ENCODE peak calls at places on chromosomes 16 and 17, in eight cellular contexts. One of them, this sample, is unnamed.

GRCh38 chr17:60442271-60443201 is 20.2 kb downstream of the CHCT1 start:
- DNase-seq in HepG2: peak
- DNase-seq in SK-N-SH: peak
- DNase-seq in K562: no peak
- DNase-seq in endothelial cell of umbilical vein: no peak
- DNase-seq in GM12878: no peak
- DNase-seq in H1: no peak
- DNase-seq in HCT116: no peak
- DNase-seq in this sample: no peak

GRCh38 chr16:86882586-86883280 is 304.4 kb downstream of the FOXL1 start:
- DNase-seq in HepG2: no peak
- DNase-seq in K562: no peak
- DNase-seq in HCT116: no peak
- DNase-seq in SK-N-SH: no peak
- DNase-seq in H1: no peak
- DNase-seq in GM12878: no peak
- DNase-seq in endothelial cell of umbilical vein: peak
- DNase-seq in this sample: no peak

GRCh38 chr16:57310801-57311200 is 26.3 kb upstream of the PLLP start:
- DNase-seq in H1: no peak
- DNase-seq in K562: no peak
- DNase-seq in endothelial cell of umbilical vein: no peak
- DNase-seq in HCT116: no peak
- DNase-seq in SK-N-SH: no peak
- DNase-seq in GM12878: no peak
- DNase-seq in HepG2: no peak
- DNase-seq in this sample: no peak

GRCh38 chr17:59149051-59149450 is 5.9 kb downstream of the SKA2 start:
- DNase-seq in HCT116: no peak
- DNase-seq in endothelial cell of umbilical vein: peak
- DNase-seq in SK-N-SH: no peak
- DNase-seq in GM12878: no peak
- DNase-seq in H1: no peak
- DNase-seq in K562: no peak
- DNase-seq in HepG2: no peak
- DNase-seq in this sample: no peak

GRCh38 chr16:81629896-81630631 is 149.0 kb upstream of the PLCG2 start:
- DNase-seq in SK-N-SH: no peak
- DNase-seq in H1: no peak
- DNase-seq in endothelial cell of umbilical vein: no peak
- DNase-seq in HepG2: no peak
- DNase-seq in GM12878: no peak
- DNase-seq in K562: no peak
- DNase-seq in HCT116: no peak
- DNase-seq in this sample: no peak

GRCh38 chr16:22098538-22099255 is 6.4 kb downstream of the VWA3A start:
- DNase-seq in SK-N-SH: peak
- DNase-seq in HepG2: peak
- DNase-seq in H1: no peak
- DNase-seq in endothelial cell of umbilical vein: peak
- DNase-seq in HCT116: peak
- DNase-seq in K562: peak
- DNase-seq in GM12878: peak
- DNase-seq in this sample: no peak

GRCh38 chr17:66275651-66276050 is 26.8 kb upstream of the PRKCA start:
- DNase-seq in H1: no peak
- DNase-seq in K562: peak
- DNase-seq in HCT116: peak
- DNase-seq in SK-N-SH: no peak
- DNase-seq in GM12878: no peak
- DNase-seq in HepG2: peak
- DNase-seq in endothelial cell of umbilical vein: peak
- DNase-seq in this sample: no peak

GRCh38 chr16:64174327-64174726 is 947.5 kb downstream of the CDH11 start:
- DNase-seq in H1: no peak
- DNase-seq in GM12878: no peak
- DNase-seq in endothelial cell of umbilical vein: no peak
- DNase-seq in HepG2: no peak
- DNase-seq in K562: no peak
- DNase-seq in HCT116: no peak
- DNase-seq in SK-N-SH: no peak
- DNase-seq in this sample: no peak

GRCh38 chr16:50323335-50324011 is 45.3 kb downstream of the BRD7 start:
- DNase-seq in H1: no peak
- DNase-seq in SK-N-SH: peak
- DNase-seq in endothelial cell of umbilical vein: peak
- DNase-seq in HepG2: peak
- DNase-seq in HCT116: peak
- DNase-seq in K562: peak
- DNase-seq in GM12878: no peak
- DNase-seq in this sample: no peak

GRCh38 chr16:17757808-17758207 is 287.0 kb upstream of the XYLT1 start:
- DNase-seq in GM12878: no peak
- DNase-seq in HepG2: no peak
- DNase-seq in SK-N-SH: no peak
- DNase-seq in HCT116: no peak
- DNase-seq in endothelial cell of umbilical vein: no peak
- DNase-seq in K562: no peak
- DNase-seq in H1: no peak
- DNase-seq in this sample: no peak

GRCh38 chr16:62540496-62540895 is 504.3 kb upstream of the CDH8 start:
- DNase-seq in SK-N-SH: no peak
- DNase-seq in K562: no peak
- DNase-seq in H1: no peak
- DNase-seq in HepG2: no peak
- DNase-seq in endothelial cell of umbilical vein: no peak
- DNase-seq in HCT116: no peak
- DNase-seq in GM12878: no peak
- DNase-seq in this sample: no peak

GRCh38 chr17:82835766-82836512 is 3.9 kb downstream of the ZNF750 start:
- DNase-seq in GM12878: no peak
- DNase-seq in HCT116: no peak
- DNase-seq in HepG2: no peak
- DNase-seq in K562: no peak
- DNase-seq in endothelial cell of umbilical vein: no peak
- DNase-seq in H1: no peak
- DNase-seq in SK-N-SH: no peak
- DNase-seq in this sample: no peak

GRCh38 chr16:21501869-21502667 is 97.3 kb upstream of the METTL9 start:
- DNase-seq in K562: peak
- DNase-seq in HCT116: peak
- DNase-seq in HepG2: peak
- DNase-seq in GM12878: peak
- DNase-seq in endothelial cell of umbilical vein: peak
- DNase-seq in SK-N-SH: peak
- DNase-seq in H1: peak
- DNase-seq in this sample: no peak

GRCh38 chr16:12024429-12024828 is 47.9 kb downstream of the SNX29 start:
- DNase-seq in H1: no peak
- DNase-seq in SK-N-SH: no peak
- DNase-seq in HepG2: peak
- DNase-seq in GM12878: no peak
- DNase-seq in endothelial cell of umbilical vein: no peak
- DNase-seq in K562: no peak
- DNase-seq in HCT116: no peak
- DNase-seq in this sample: no peak

GRCh38 chr16:50302472-50303005 is 36.2 kb downstream of the ADCY7 start:
- DNase-seq in HCT116: no peak
- DNase-seq in HepG2: no peak
- DNase-seq in K562: no peak
- DNase-seq in SK-N-SH: peak
- DNase-seq in GM12878: no peak
- DNase-seq in endothelial cell of umbilical vein: no peak
- DNase-seq in H1: no peak
- DNase-seq in this sample: no peak

GRCh38 chr17:65552214-65552613 is 9.2 kb downstream of the AXIN2 start:
- DNase-seq in endothelial cell of umbilical vein: no peak
- DNase-seq in K562: no peak
- DNase-seq in H1: no peak
- DNase-seq in SK-N-SH: no peak
- DNase-seq in HepG2: no peak
- DNase-seq in GM12878: no peak
- DNase-seq in HCT116: no peak
- DNase-seq in this sample: no peak

GRCh38 chr16:16062023-16062932 is 112.9 kb downstream of the ABCC1 start:
- DNase-seq in HepG2: no peak
- DNase-seq in GM12878: no peak
- DNase-seq in HCT116: no peak
- DNase-seq in endothelial cell of umbilical vein: no peak
- DNase-seq in K562: peak
- DNase-seq in SK-N-SH: no peak
- DNase-seq in H1: no peak
- DNase-seq in this sample: no peak

GRCh38 chr17:81976332-81977210 is 858 bp upstream of the ASPSCR1 start:
- DNase-seq in HCT116: no peak
- DNase-seq in SK-N-SH: no peak
- DNase-seq in HepG2: no peak
- DNase-seq in H1: peak
- DNase-seq in endothelial cell of umbilical vein: peak
- DNase-seq in GM12878: no peak
- DNase-seq in K562: peak
- DNase-seq in this sample: no peak

GRCh38 chr17:301681-302299 is 50.8 kb downstream of the RPH3AL start:
- DNase-seq in SK-N-SH: no peak
- DNase-seq in endothelial cell of umbilical vein: no peak
- DNase-seq in GM12878: no peak
- DNase-seq in HepG2: no peak
- DNase-seq in K562: no peak
- DNase-seq in HCT116: no peak
- DNase-seq in H1: no peak
- DNase-seq in this sample: no peak
- TF ChIP-seq POLR2AphosphoS5 in SK-N-SH: no peak
- TF ChIP-seq POLR2AphosphoS5 in endothelial cell of umbilical vein: no peak
- TF ChIP-seq POLR2AphosphoS5 in GM12878: no peak
- TF ChIP-seq POLR2AphosphoS5 in HepG2: no peak
- TF ChIP-seq POLR2AphosphoS5 in K562: no peak
- TF ChIP-seq POLR2AphosphoS5 in HCT116: no peak
- TF ChIP-seq POLR2AphosphoS5 in H1: no peak
- TF ChIP-seq POLR2AphosphoS5 in this sample: no peak

GRCh38 chr17:2180768-2181167 is 122.8 kb downstream of the SMG6 start:
- DNase-seq in K562: no peak
- DNase-seq in HepG2: no peak
- DNase-seq in HCT116: no peak
- DNase-seq in SK-N-SH: no peak
- DNase-seq in GM12878: no peak
- DNase-seq in endothelial cell of umbilical vein: no peak
- DNase-seq in H1: no peak
- DNase-seq in this sample: no peak
- H3K27ac ChIP-seq in K562: no peak
- H3K27ac ChIP-seq in HepG2: no peak
- H3K27ac ChIP-seq in HCT116: no peak
- H3K27ac ChIP-seq in SK-N-SH: peak
- H3K27ac ChIP-seq in GM12878: no peak
- H3K27ac ChIP-seq in endothelial cell of umbilical vein: peak
- H3K27ac ChIP-seq in H1: no peak
- H3K27ac ChIP-seq in this sample: no peak

DNA sequence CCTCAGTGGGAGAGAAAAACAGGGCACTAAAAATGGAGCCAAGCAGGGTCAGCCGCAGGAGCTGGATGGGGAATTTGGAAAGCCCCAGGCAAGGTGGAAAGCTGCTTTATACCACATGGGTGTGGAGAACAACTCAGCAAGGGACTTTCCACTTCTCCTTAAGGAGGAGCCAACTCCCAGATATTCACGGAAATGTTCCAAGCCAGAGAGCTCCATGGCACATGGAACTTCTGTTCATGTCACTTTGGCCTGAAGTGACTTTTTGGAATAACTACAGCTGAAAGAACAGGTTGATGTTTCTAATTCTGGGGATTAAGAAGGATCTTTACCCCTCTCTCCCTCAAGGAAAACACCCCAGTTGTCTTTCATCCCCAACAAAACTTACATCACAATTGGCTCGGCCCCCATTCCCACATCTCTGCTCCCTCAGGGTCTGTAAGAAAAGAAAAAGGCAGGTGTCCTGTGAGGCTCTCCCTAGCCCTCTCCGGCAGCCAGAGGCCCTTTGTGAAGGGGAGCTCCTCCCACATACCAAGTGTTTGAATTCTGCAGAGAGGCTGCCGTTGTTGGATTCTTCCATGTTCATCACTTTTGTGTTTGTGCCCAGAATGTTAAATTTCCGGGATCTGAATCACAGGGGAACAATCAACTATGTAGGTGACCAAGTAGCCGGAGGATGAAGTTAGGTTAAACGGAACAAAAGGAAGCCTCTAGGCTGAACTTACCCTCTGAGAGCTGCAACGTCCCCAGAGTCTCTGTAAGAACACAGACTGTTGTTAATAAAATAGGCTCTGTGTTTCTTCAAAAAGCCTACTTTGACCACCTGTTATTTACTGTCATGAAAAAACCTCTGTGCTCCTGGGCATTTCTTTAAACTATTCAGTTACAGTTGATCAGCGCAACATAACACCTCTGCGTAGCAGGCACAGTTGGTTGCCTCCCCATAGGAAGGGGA is 41.0 kb downstream of the STAT5A start:
- DNase-seq in HepG2: no peak
- DNase-seq in endothelial cell of umbilical vein: peak
- DNase-seq in H1: peak
- DNase-seq in HCT116: no peak
- DNase-seq in K562: no peak
- DNase-seq in SK-N-SH: no peak
- DNase-seq in GM12878: no peak
- DNase-seq in this sample: no peak
- H3K9ac ChIP-seq in HepG2: no peak
- H3K9ac ChIP-seq in endothelial cell of umbilical vein: no peak
- H3K9ac ChIP-seq in H1: peak
- H3K9ac ChIP-seq in HCT116: no peak
- H3K9ac ChIP-seq in K562: no peak
- H3K9ac ChIP-seq in SK-N-SH: peak
- H3K9ac ChIP-seq in GM12878: no peak
- H3K9ac ChIP-seq in this sample: peak

GRCh38 chr16:30120340-30121105 is 2.5 kb downstream of the MAPK3 start:
- DNase-seq in H1: no peak
- DNase-seq in HepG2: no peak
- DNase-seq in endothelial cell of umbilical vein: no peak
- DNase-seq in HCT116: no peak
- DNase-seq in K562: no peak
- DNase-seq in SK-N-SH: no peak
- DNase-seq in GM12878: no peak
- DNase-seq in this sample: no peak

GRCh38 chr16:30124985-30125379 is 2.0 kb upstream of the MAPK3 start:
- DNase-seq in GM12878: no peak
- DNase-seq in endothelial cell of umbilical vein: no peak
- DNase-seq in HepG2: no peak
- DNase-seq in H1: no peak
- DNase-seq in HCT116: no peak
- DNase-seq in SK-N-SH: no peak
- DNase-seq in K562: no peak
- DNase-seq in this sample: no peak

GRCh38 chr16:30119428-30119827 is 3.6 kb downstream of the MAPK3 start:
- DNase-seq in K562: no peak
- DNase-seq in HCT116: no peak
- DNase-seq in GM12878: no peak
- DNase-seq in H1: no peak
- DNase-seq in HepG2: no peak
- DNase-seq in endothelial cell of umbilical vein: no peak
- DNase-seq in SK-N-SH: no peak
- DNase-seq in this sample: no peak

GRCh38 chr16:30122621-30123160 is 329 bp downstream of the MAPK3 start:
- DNase-seq in H1: no peak
- DNase-seq in endothelial cell of umbilical vein: peak
- DNase-seq in K562: peak
- DNase-seq in SK-N-SH: no peak
- DNase-seq in HepG2: no peak
- DNase-seq in GM12878: no peak
- DNase-seq in HCT116: no peak
- DNase-seq in this sample: no peak

GRCh38 chr16:30121741-30122620 is 1.0 kb downstream of the MAPK3 start:
- DNase-seq in H1: peak
- DNase-seq in HCT116: no peak
- DNase-seq in K562: no peak
- DNase-seq in HepG2: no peak
- DNase-seq in GM12878: no peak
- DNase-seq in SK-N-SH: peak
- DNase-seq in endothelial cell of umbilical vein: peak
- DNase-seq in this sample: no peak
- TF ChIP-seq POLR2AphosphoS5 in H1: no peak
- TF ChIP-seq POLR2AphosphoS5 in HCT116: no peak
- TF ChIP-seq POLR2AphosphoS5 in K562: no peak
- TF ChIP-seq POLR2AphosphoS5 in HepG2: no peak
- TF ChIP-seq POLR2AphosphoS5 in GM12878: no peak
- TF ChIP-seq POLR2AphosphoS5 in SK-N-SH: no peak
- TF ChIP-seq POLR2AphosphoS5 in endothelial cell of umbilical vein: peak
- TF ChIP-seq POLR2AphosphoS5 in this sample: no peak

This sample was measured in SK-N-MC.